ENCODE peak calls at places on chromosomes 4 and X, in seven cellular contexts. C is tibial nerve; O is NCI-H1092; Y is GM18507; F is pons; Z is CD4-positive, alpha-beta T cell; V is activated gamma-delta T cell treated with anti-CD3 and anti-CD28 coated beads, Interleukin-2, amount 50 U/mL, for 16 hours. U is an unnamed sample.
A peak's percentile ranks its signal among the peaks of the same experiment; 100 is the strongest.

GRCh38 chr4:53510981-53511380 is 80.3 kb downstream of the LNX1 start:
- DNase-seq in Z (no peak), C (no peak), V (no peak), Y (no peak), O (no peak), F (no peak), U (no peak)

GRCh38 chr4:40672528-40673522 is 43.2 kb upstream of the RBM47 start:
- DNase-seq in Y (peak; percentile 39), C (peak; percentile 19), F (peak; percentile 34), V (no peak), Z (no peak), O (no peak), U (peak; percentile 29)

GRCh38 chrX:108735680-108736508 is 469 bp downstream of the IRS4 start:
- DNase-seq in Z (no peak), V (no peak), F (no peak), C (no peak), Y (no peak), O (no peak), U (no peak)

GRCh38 chr4:41505161-41505653 is 32.8 kb upstream of the LIMCH1 start:
- DNase-seq in Y (no peak), F (peak; percentile 89), Z (no peak), O (peak; percentile 33), V (no peak), C (no peak), U (no peak)

GRCh38 chr4:5478116-5478515 is 230.2 kb downstream of the EVC2 start:
- DNase-seq in O (no peak), F (no peak), Y (no peak), C (no peak), V (no peak), Z (no peak), U (no peak)

GRCh38 chr4:27176881-27177280 is 316.2 kb downstream of the STIM2 start:
- DNase-seq in V (no peak), C (no peak), Y (no peak), F (no peak), O (peak; percentile 11), Z (no peak), U (no peak)

GRCh38 chr4:98577956-98578355 is 80.5 kb downstream of the TSPAN5 start:
- DNase-seq in O (no peak), F (no peak), V (no peak), C (no peak), Y (no peak), Z (no peak), U (no peak)

GRCh38 chrX:48667504-48667903 is 16.1 kb upstream of the WAS start:
- DNase-seq in C (no peak), Y (no peak), F (no peak), O (no peak), V (no peak), Z (no peak), U (no peak)

GRCh38 chrX:137354851-137355250 is 211.1 kb upstream of the ZIC3 start:
- DNase-seq in Y (no peak), V (no peak), F (no peak), Z (no peak), C (no peak), O (peak; percentile 65), U (no peak)

GRCh38 chr4:7714176-7714575 is 225.5 kb downstream of the AFAP1 start:
- DNase-seq in Z (no peak), C (no peak), F (no peak), V (no peak), O (no peak), Y (no peak), U (no peak)

GRCh38 chr4:109947457-109947856 is 34.8 kb downstream of the EGF start:
- DNase-seq in Y (no peak), C (no peak), O (no peak), Z (no peak), F (no peak), V (no peak), U (no peak)

GRCh38 chr4:88419874-88420273 is 37.0 kb upstream of the HERC5 start:
- DNase-seq in C (no peak), Z (no peak), F (no peak), O (no peak), Y (no peak), V (no peak), U (no peak)

GRCh38 chr4:74168841-74169240 is 10.9 kb downstream of the MTHFD2L start:
- DNase-seq in F (no peak), C (no peak), O (no peak), Z (no peak), Y (no peak), V (no peak), U (no peak)

GRCh38 chrX:10615931-10616780 is 4.2 kb downstream of the MID1 start:
- DNase-seq in Y (no peak), O (peak; percentile 24), F (peak; percentile 67), V (no peak), C (peak; percentile 47), Z (no peak), U (no peak)

GRCh38 chr4:113943863-113944262 is 35.6 kb downstream of the ARSJ start:
- DNase-seq in O (no peak), F (no peak), V (no peak), Y (no peak), C (no peak), Z (no peak), U (no peak)

GRCh38 chr4:1370321-1371124 is 23.5 kb downstream of the UVSSA start:
- DNase-seq in F (no peak), V (no peak), C (no peak), Y (no peak), O (no peak), Z (no peak), U (no peak)

GRCh38 chr4:12729384-12729783 is 754.8 kb downstream of the RAB28 start:
- DNase-seq in Z (no peak), Y (peak; percentile 0), O (peak; percentile 33), V (no peak), F (peak; percentile 28), C (no peak), U (no peak)

GRCh38 chr4:89434364-89434988 is 126.9 kb upstream of the GPRIN3 start:
- DNase-seq in Y (no peak), C (no peak), V (no peak), Z (no peak), F (peak; percentile 75), O (peak; percentile 25), U (no peak)

GRCh38 chrX:33001107-33001506 is 210.2 kb downstream of the DMD start:
- DNase-seq in V (no peak), C (no peak), Z (no peak), O (no peak), Y (no peak), F (no peak), U (no peak)

GRCh38 chr4:41538017-41538733 is at the start of gene LIMCH1:
- DNase-seq in C (peak; percentile 63), Y (no peak), V (no peak), O (no peak), F (no peak), Z (no peak), U (no peak)

GRCh38 chrX:10235851-10236250 is 79.1 kb downstream of the CLCN4 start:
- DNase-seq in F (no peak), Y (no peak), C (peak; percentile 20), O (no peak), V (no peak), Z (no peak), U (no peak)

GRCh38 chrX:94662665-94663064 is 988.7 kb downstream of the FAM133A start:
- DNase-seq in V (no peak), F (no peak), Z (no peak), Y (no peak), O (no peak), C (no peak), U (no peak)

GRCh38 chrX:12370444-12371089 is 232.3 kb downstream of the FRMPD4 start:
- DNase-seq in C (no peak), V (no peak), Z (no peak), Y (no peak), O (no peak), F (no peak), U (no peak)

GRCh38 chrX:2677764-2678163 is 13.3 kb upstream of the CD99 start:
- DNase-seq in V (no peak), F (peak; percentile 73), C (peak; percentile 45), Z (no peak), O (no peak), Y (no peak), U (no peak)

GRCh38 chr4:168710353-168710946 is 213.6 kb downstream of the PALLD start:
- DNase-seq in Y (no peak), Z (no peak), O (no peak), V (no peak), C (peak; percentile 74), F (peak; percentile 64), U (no peak)

GRCh38 chr4:71293705-71294104 is 45.1 kb upstream of the SLC4A4 start:
- DNase-seq in O (no peak), Y (no peak), Z (no peak), F (no peak), V (no peak), C (no peak), U (no peak)